ENCODE peak calls at places on chromosomes 5 and 9, in eight cellular contexts. Z is AG04450; E is GM20000; N is CD4-positive, alpha-beta T cell; L is type B pancreatic cell; H is heart left ventricle; F is psoas muscle; X is activated CD8-positive, alpha-beta T cell treated with anti-CD3 and anti-CD28 coated beads for 36 hours. V is an unnamed sample.

GRCh38 chr9:92669527-92669889 is 423 bp downstream of the IPPK start:
- DNase-seq in F (peak), E (peak), X (no peak), N (no peak), H (no peak), L (no peak), Z (no peak), V (peak)

GRCh38 chr9:116219686-116220085 is 66.1 kb downstream of the PAPPA start:
- DNase-seq in L (no peak), F (no peak), N (no peak), X (no peak), Z (no peak), E (no peak), H (no peak), V (no peak)

GRCh38 chr5:9105851-9106250 is 440.0 kb downstream of the SEMA5A start:
- DNase-seq in N (no peak), Z (no peak), E (no peak), F (no peak), H (no peak), L (no peak), X (no peak), V (no peak)

GRCh38 chr5:76524101-76524835 is 98.9 kb downstream of the F2RL2 start:
- DNase-seq in E (no peak), L (no peak), F (no peak), H (no peak), X (no peak), N (no peak), Z (no peak), V (no peak)

GRCh38 chr5:179162351-179163235 is 102.4 kb downstream of the ZNF354C start:
- DNase-seq in L (no peak), E (no peak), X (no peak), N (no peak), F (no peak), Z (no peak), H (no peak), V (no peak)

GRCh38 chr9:115262952-115263351 is 145.0 kb upstream of the TNC start:
- DNase-seq in H (no peak), Z (no peak), N (no peak), E (no peak), X (no peak), F (no peak), L (no peak), V (no peak)

GRCh38 chr5:178817506-178817905 is 42.2 kb upstream of the ZNF354B start:
- DNase-seq in L (no peak), E (no peak), H (no peak), N (no peak), X (no peak), F (no peak), Z (no peak), V (no peak)

GRCh38 chr9:93141771-93142483 is 7.9 kb upstream of the NINJ1 start:
- DNase-seq in N (no peak), H (no peak), X (no peak), E (no peak), F (no peak), L (no peak), Z (no peak), V (no peak)

GRCh38 chr5:138789771-138790242 is 36.6 kb downstream of the CTNNA1 start:
- DNase-seq in E (peak), Z (no peak), N (no peak), X (peak), F (no peak), H (no peak), L (no peak), V (no peak)

GRCh38 chr5:178094345-178094744 is 19.0 kb upstream of the N4BP3 start:
- DNase-seq in L (no peak), F (no peak), N (no peak), E (no peak), X (peak), H (no peak), Z (no peak), V (no peak)

GRCh38 chr5:7186818-7187217 is 209.1 kb upstream of the ADCY2 start:
- DNase-seq in L (no peak), Z (no peak), X (no peak), N (no peak), H (no peak), F (no peak), E (no peak), V (no peak)

GRCh38 chr5:173598686-173599085 is 17.8 kb downstream of the BOD1 start:
- DNase-seq in L (no peak), N (no peak), F (no peak), Z (no peak), H (no peak), X (no peak), E (no peak), V (no peak)

GRCh38 chr9:132546148-132547051 is 36.0 kb upstream of the BARHL1 start:
- DNase-seq in L (no peak), Z (no peak), X (peak), N (no peak), H (peak), F (no peak), E (no peak), V (no peak)

GRCh38 chr9:121269030-121269887 is 1.3 kb downstream of the GSN start:
- DNase-seq in L (no peak), Z (no peak), H (no peak), X (no peak), F (no peak), N (no peak), E (peak), V (no peak)

GRCh38 chr9:105299190-105299854 is 54.9 kb downstream of the SLC44A1 start:
- DNase-seq in N (no peak), L (no peak), X (peak), Z (peak), E (no peak), F (no peak), H (no peak), V (no peak)

DNA sequence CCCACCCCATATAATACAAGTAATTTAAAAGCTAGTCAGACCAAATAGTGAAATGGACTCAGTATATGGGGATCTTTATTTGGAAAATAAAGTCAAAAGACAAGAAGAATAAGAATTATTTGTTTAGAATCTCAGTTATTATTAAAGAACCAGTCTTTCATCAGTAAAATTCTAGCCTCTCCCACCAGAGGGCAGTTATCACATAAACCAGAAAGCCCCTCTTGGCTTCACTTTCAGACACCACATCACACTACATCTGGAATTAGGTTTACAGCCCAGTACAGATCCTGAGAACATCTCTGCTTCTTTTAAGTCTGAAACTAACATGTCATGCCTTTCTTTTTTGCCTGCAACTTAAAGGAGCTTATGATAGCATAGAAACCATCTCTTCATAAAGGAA is 12.2 kb upstream of the HSPB3 start:
- DNase-seq in X (no peak), E (peak), Z (peak), F (no peak), H (no peak), L (no peak), N (no peak), V (no peak)
- TF ChIP-seq CTCF in X (peak), E (no peak), Z (peak), F (peak), H (no peak), L (peak), N (peak), V (no peak)

GRCh38 chr9:35835216-35835604 is 6.2 kb downstream of the TMEM8B start:
- DNase-seq in F (no peak), H (no peak), E (no peak), Z (no peak), X (no peak), N (no peak), L (no peak), V (no peak)
- TF ChIP-seq CTCF in F (peak), H (no peak), E (peak), Z (peak), X (no peak), N (no peak), L (peak), V (no peak)

GRCh38 chr9:5617749-5618148 is 11.2 kb upstream of the RIC1 start:
- DNase-seq in F (no peak), L (no peak), Z (no peak), X (no peak), E (peak), H (no peak), N (no peak), V (no peak)

GRCh38 chr9:5622019-5622418 is 6.9 kb upstream of the RIC1 start:
- DNase-seq in L (no peak), N (no peak), Z (peak), E (no peak), X (no peak), F (no peak), H (no peak), V (no peak)

GRCh38 chr9:5624655-5625054 is 4.3 kb upstream of the RIC1 start:
- DNase-seq in L (no peak), X (no peak), N (no peak), Z (no peak), F (no peak), E (no peak), H (no peak), V (no peak)

GRCh38 chr9:5621327-5621726 is 7.6 kb upstream of the RIC1 start:
- DNase-seq in E (no peak), L (no peak), F (no peak), N (no peak), H (no peak), Z (no peak), X (no peak), V (no peak)

DNA sequence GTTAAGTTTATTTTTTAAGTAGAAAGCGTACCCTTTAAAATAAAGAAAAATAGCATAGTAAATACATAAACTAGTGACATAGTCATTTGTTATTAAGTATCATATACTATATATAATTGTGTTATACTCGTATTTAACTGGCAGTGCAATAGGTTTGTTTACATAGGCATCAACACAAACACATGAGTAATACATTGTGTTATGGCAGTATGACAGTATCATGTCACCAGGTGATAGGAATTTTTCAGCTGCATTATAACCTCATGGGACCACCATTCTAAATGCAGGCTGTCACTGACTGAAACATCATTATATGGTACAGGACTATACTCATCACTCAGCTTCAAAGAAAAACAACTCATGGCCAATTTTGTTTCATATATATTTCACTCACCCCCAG is 8.4 kb upstream of the RIC1 start:
- DNase-seq in Z (no peak), E (no peak), F (no peak), N (no peak), X (no peak), H (no peak), L (no peak), V (no peak)
- TF ChIP-seq CTCF in Z (no peak), E (no peak), F (no peak), N (no peak), X (no peak), H (no peak), L (no peak), V (no peak)

GRCh38 chr5:101590384-101590783 is 687.3 kb upstream of the ST8SIA4 start:
- DNase-seq in N (no peak), H (no peak), X (no peak), L (no peak), E (peak), Z (no peak), F (no peak), V (no peak)
- TF ChIP-seq CTCF in N (no peak), H (no peak), X (no peak), L (peak), E (no peak), Z (peak), F (no peak), V (no peak)

GRCh38 chr5:73295447-73295846 is 122.5 kb downstream of the TMEM174 start:
- DNase-seq in X (no peak), L (no peak), F (no peak), H (no peak), Z (no peak), N (no peak), E (no peak), V (no peak)
- TF ChIP-seq CTCF in X (no peak), L (peak), F (peak), H (no peak), Z (peak), N (no peak), E (no peak), V (no peak)

DNA sequence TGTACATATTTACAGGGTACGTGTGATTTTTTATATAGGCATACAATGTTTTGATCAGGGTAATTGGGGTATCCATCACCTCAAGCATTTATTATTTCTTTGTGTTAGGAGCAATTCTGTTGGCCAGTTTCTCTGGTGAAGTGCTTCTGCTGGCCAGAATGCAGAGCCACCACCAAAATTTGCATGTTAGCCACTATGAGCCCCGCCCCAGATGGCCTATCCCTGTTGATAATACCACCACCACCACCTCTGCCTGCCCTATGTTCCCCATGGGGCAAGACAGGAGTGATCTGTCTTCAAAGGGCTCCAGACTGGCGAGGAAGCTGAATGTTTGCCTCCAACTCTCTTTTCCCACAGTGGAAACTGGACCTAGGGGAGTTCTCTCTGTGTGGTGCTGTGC is 26.0 kb upstream of the JAK2 start:
- DNase-seq in F (no peak), Z (no peak), H (no peak), X (no peak), N (no peak), L (no peak), E (no peak), V (no peak)
- TF ChIP-seq CTCF in F (no peak), Z (no peak), H (no peak), X (no peak), N (no peak), L (no peak), E (no peak), V (no peak)

GRCh38 chr9:136140046-136140445 is 21.4 kb upstream of the TMEM250 start:
- DNase-seq in E (no peak), N (no peak), H (no peak), X (no peak), Z (no peak), F (no peak), L (no peak), V (no peak)

GRCh38 chr9:136137321-136138054 is 18.8 kb upstream of the TMEM250 start:
- DNase-seq in E (no peak), L (no peak), X (no peak), N (no peak), H (no peak), Z (no peak), F (no peak), V (no peak)

GRCh38 chr9:136140966-136141365 is 22.3 kb upstream of the TMEM250 start:
- DNase-seq in Z (no peak), N (no peak), H (peak), L (no peak), F (no peak), E (no peak), X (no peak), V (no peak)

GRCh38 chr9:136136526-136136925 is 17.9 kb upstream of the TMEM250 start:
- DNase-seq in F (no peak), Z (no peak), H (no peak), E (no peak), L (no peak), N (no peak), X (no peak), V (no peak)

DNA sequence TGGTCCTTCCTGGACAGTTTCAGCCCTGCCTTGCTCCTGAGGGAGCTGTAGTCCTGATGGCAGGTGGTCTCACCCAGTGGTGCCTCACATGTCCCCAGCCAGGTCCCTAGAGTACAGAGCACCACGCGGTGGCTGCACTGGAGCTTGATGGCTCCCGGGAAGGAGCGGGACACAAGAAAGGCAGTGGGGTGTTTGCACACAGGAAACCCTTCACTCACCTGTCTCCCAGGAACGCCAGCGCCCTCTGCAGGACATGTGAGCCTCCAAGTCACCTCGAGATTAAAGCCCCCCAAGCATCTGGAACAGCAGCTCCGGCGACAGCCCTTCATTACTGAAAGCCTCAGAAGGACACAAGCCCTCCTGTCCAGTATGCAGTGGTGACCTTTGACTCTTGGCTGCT is 19.9 kb upstream of the TMEM250 start:
- DNase-seq in H (no peak), Z (no peak), X (peak), N (no peak), F (no peak), E (peak), L (no peak), V (no peak)
- TF ChIP-seq CTCF in H (no peak), Z (peak), X (peak), N (no peak), F (no peak), E (peak), L (peak), V (no peak)

DNA sequence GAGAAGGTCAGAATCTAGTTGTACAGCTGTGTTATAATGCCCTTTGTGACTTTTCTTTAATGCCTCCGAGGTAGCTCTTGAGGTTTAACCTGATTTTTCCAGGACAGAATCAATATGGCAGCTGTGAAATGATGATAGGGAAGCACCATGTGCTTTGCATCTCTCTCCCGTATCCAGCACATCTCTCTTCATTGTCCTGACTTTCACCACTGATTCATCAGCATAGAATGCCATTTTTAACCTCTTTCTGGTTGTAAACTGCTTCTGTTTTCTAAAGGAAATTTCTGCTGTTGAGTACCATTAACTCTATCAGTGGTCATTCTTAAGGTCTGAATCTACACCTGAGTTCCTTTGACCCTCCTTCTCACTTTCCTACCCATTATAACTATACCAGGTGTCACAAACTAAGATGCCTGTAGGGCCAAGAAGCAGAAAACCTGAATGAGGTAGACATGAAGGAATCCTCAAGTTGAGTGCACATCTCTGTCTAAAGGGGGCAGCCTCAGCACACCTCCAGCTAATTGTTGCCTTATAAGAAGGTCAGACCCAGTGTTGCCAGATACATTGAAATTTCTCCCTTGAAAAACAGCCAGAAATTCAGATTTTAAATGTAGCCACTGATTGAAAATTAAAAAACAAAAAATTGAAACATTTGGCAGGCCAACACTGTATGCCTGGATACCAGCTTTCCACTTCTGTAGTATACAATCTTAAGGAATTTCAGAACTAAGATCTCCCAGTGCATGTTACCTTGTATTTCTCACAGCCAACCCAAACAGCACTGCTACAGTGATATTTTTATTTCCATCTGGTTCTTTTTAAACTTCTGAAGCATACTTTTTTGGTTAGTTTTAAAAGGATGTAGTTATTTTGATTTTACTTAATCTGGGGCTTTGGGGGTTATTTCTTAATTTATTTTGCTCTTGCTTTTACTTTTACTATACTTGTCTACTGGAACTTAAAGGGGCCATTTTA is 35.8 kb upstream of the TLX3 start:
- DNase-seq in E (no peak), F (no peak), X (peak), Z (no peak), L (no peak), H (no peak), N (no peak), V (no peak)
- TF ChIP-seq CTCF in E (peak), F (no peak), X (no peak), Z (peak), L (peak), H (no peak), N (no peak), V (no peak)

GRCh38 chr9:78786794-78787193 is 489.9 kb downstream of the PSAT1 start:
- DNase-seq in F (no peak), L (no peak), Z (no peak), X (no peak), H (no peak), E (no peak), N (no peak), V (no peak)

GRCh38 chr9:78781681-78782080 is 484.8 kb downstream of the PSAT1 start:
- DNase-seq in H (no peak), E (no peak), N (no peak), Z (no peak), L (no peak), X (no peak), F (no peak), V (no peak)

GRCh38 chr9:78782234-78782633 is 485.3 kb downstream of the PSAT1 start:
- DNase-seq in N (no peak), F (no peak), E (no peak), H (no peak), Z (no peak), X (no peak), L (no peak), V (no peak)

GRCh38 chr9:78782858-78783257 is 485.9 kb downstream of the PSAT1 start:
- DNase-seq in H (no peak), X (no peak), F (no peak), Z (no peak), N (no peak), E (no peak), L (no peak), V (no peak)

GRCh38 chr9:78783743-78784142 is 486.8 kb downstream of the PSAT1 start:
- DNase-seq in X (no peak), H (no peak), L (no peak), F (no peak), E (no peak), Z (no peak), N (no peak), V (no peak)
- TF ChIP-seq CTCF in X (no peak), H (no peak), L (peak), F (no peak), E (no peak), Z (peak), N (no peak), V (no peak)

V was measured in activated B cell treated with CpG ODN at 0.5 μM for 24 hours.